ENCODE peak calls at places on chromosomes 11 and 22, in nine cellular contexts. R is NCI-H510A; M is activated CD4-positive, alpha-beta T cell treated with anti-CD3 and anti-CD28 coated beads, Interleukin-2, amount 50 U/mL, for 1 hour; C is psoas muscle; J is activated CD4-positive, CD25-positive, alpha-beta regulatory T cell; D is WERI-Rb-1; L is HAP-1; S is AG09309; F is lung microvascular endothelial cell. U is an unnamed sample.

GRCh38 chr22:41565403-41566054 is 4.7 kb downstream of the CSDC2 start:
- DNase-seq in S (no peak), D (no peak), F (peak; percentile 33), R (no peak), M (no peak), C (peak; percentile 34), J (no peak), L (no peak), U (peak; percentile 83)

GRCh38 chr22:21020802-21021429 is 6.0 kb downstream of the P2RX6 start:
- DNase-seq in R (no peak), S (no peak), M (no peak), C (no peak), L (no peak), J (no peak), D (peak; percentile 58), F (no peak), U (no peak)

GRCh38 chr11:65246506-65246905 is 15.3 kb upstream of the POLA2 start:
- DNase-seq in L (no peak), J (no peak), D (no peak), C (no peak), R (no peak), S (no peak), F (no peak), M (no peak), U (no peak)

GRCh38 chr11:46391186-46391577 is 394 bp downstream of the CHRM4 start:
- DNase-seq in C (no peak), L (no peak), S (no peak), F (no peak), R (no peak), D (no peak), J (no peak), M (no peak), U (no peak)

GRCh38 chr11:119361056-119361787 is 14.7 kb upstream of the MFRP start:
- DNase-seq in S (peak; percentile 46), F (no peak), C (peak; percentile 82), R (peak; percentile 61), M (no peak), L (peak; percentile 18), D (peak; percentile 95), J (no peak), U (peak; percentile 81)

GRCh38 chr11:11977206-11977938 is 31.1 kb downstream of the DKK3 start:
- DNase-seq in D (no peak), F (peak; percentile 74), L (no peak), M (no peak), C (peak; percentile 76), S (peak; percentile 65), J (no peak), R (no peak), U (peak; percentile 84)

GRCh38 chr11:114719562-114719961 is 41.2 kb downstream of the NXPE2 start:
- DNase-seq in J (no peak), S (no peak), D (no peak), L (no peak), F (no peak), R (no peak), M (no peak), C (no peak), U (no peak)

GRCh38 chr11:101848262-101848661 is 66.5 kb upstream of the CEP126 start:
- DNase-seq in L (peak; percentile 19), C (no peak), J (no peak), R (no peak), D (no peak), S (no peak), F (peak; percentile 50), M (no peak), U (no peak)

GRCh38 chr11:80103149-80103859 is 662.5 kb upstream of the TENM4 start:
- DNase-seq in R (no peak), S (peak; percentile 93), F (no peak), L (no peak), J (no peak), C (no peak), D (no peak), M (no peak), U (no peak)

GRCh38 chr22:32612834-32613233 is 138.2 kb downstream of the FBXO7 start:
- DNase-seq in L (no peak), M (no peak), R (no peak), S (no peak), F (no peak), J (no peak), D (no peak), C (no peak), U (no peak)

GRCh38 chr11:93031386-93031785 is 61.9 kb downstream of the MTNR1B start:
- DNase-seq in D (no peak), R (no peak), S (no peak), C (no peak), J (no peak), L (no peak), F (no peak), M (no peak), U (no peak)

GRCh38 chr11:79610678-79611077 is 169.8 kb upstream of the TENM4 start:
- DNase-seq in R (no peak), L (no peak), F (no peak), D (no peak), J (no peak), S (no peak), C (no peak), M (no peak), U (no peak)

GRCh38 chr22:19871023-19871844 is 16.6 kb upstream of the GNB1L start:
- DNase-seq in F (no peak), J (no peak), R (no peak), S (no peak), D (peak; percentile 2), M (no peak), C (no peak), L (no peak), U (no peak)

GRCh38 chr11:17531818-17532131 is 12.4 kb downstream of the USH1C start:
- DNase-seq in C (no peak), L (no peak), F (no peak), S (peak; percentile 55), D (no peak), M (no peak), R (no peak), J (no peak), U (no peak)